ENCODE peak calls at places on chromosomes 4 and X, in seven cellular contexts. One of them, this sample, is unnamed.
A peak's percentile ranks its signal among the peaks of the same experiment; 100 is the strongest.

GRCh38 chr4:7797330-7797729 is 142.3 kb downstream of the AFAP1 start:
- DNase-seq in fibroblast of pulmonary artery: no peak
- DNase-seq in mesothelial cell of epicardium: no peak
- DNase-seq in transverse colon: no peak
- DNase-seq in H9: no peak
- DNase-seq in spleen: peak; percentile 32
- DNase-seq in cardiac fibroblast: no peak
- DNase-seq in this sample: no peak

GRCh38 chr4:94545296-94545695 is 93.6 kb downstream of the PDLIM5 start:
- DNase-seq in H9: no peak
- DNase-seq in transverse colon: no peak
- DNase-seq in spleen: no peak
- DNase-seq in mesothelial cell of epicardium: no peak
- DNase-seq in fibroblast of pulmonary artery: peak; percentile 83
- DNase-seq in cardiac fibroblast: peak; percentile 61
- DNase-seq in this sample: no peak

GRCh38 chr4:26863512-26863911 is 2.9 kb downstream of the STIM2 start:
- DNase-seq in mesothelial cell of epicardium: no peak
- DNase-seq in fibroblast of pulmonary artery: no peak
- DNase-seq in transverse colon: no peak
- DNase-seq in spleen: no peak
- DNase-seq in cardiac fibroblast: no peak
- DNase-seq in H9: no peak
- DNase-seq in this sample: no peak

GRCh38 chrX:48025561-48025960 is 18.8 kb downstream of the SPACA5 start:
- DNase-seq in fibroblast of pulmonary artery: peak; percentile 76
- DNase-seq in mesothelial cell of epicardium: no peak
- DNase-seq in transverse colon: peak; percentile 36
- DNase-seq in cardiac fibroblast: peak; percentile 79
- DNase-seq in H9: peak; percentile 48
- DNase-seq in spleen: no peak
- DNase-seq in this sample: peak; percentile 26

GRCh38 chrX:15619053-15619772 is 18.5 kb upstream of the ACE2 start:
- DNase-seq in cardiac fibroblast: no peak
- DNase-seq in transverse colon: peak; percentile 11
- DNase-seq in fibroblast of pulmonary artery: no peak
- DNase-seq in mesothelial cell of epicardium: no peak
- DNase-seq in spleen: no peak
- DNase-seq in H9: no peak
- DNase-seq in this sample: no peak

GRCh38 chrX:20382082-20382481 is 115.4 kb upstream of the RPS6KA3 start:
- DNase-seq in cardiac fibroblast: no peak
- DNase-seq in spleen: no peak
- DNase-seq in fibroblast of pulmonary artery: no peak
- DNase-seq in mesothelial cell of epicardium: no peak
- DNase-seq in transverse colon: no peak
- DNase-seq in H9: no peak
- DNase-seq in this sample: no peak

GRCh38 chr4:79673321-79673720 is 265.3 kb upstream of the GK2 start:
- DNase-seq in H9: no peak
- DNase-seq in fibroblast of pulmonary artery: no peak
- DNase-seq in mesothelial cell of epicardium: no peak
- DNase-seq in transverse colon: no peak
- DNase-seq in cardiac fibroblast: no peak
- DNase-seq in spleen: no peak
- DNase-seq in this sample: no peak

GRCh38 chr4:55435136-55435535 is 39.4 kb downstream of the TMEM165 start:
- DNase-seq in H9: no peak
- DNase-seq in mesothelial cell of epicardium: no peak
- DNase-seq in cardiac fibroblast: peak; percentile 64
- DNase-seq in fibroblast of pulmonary artery: peak; percentile 59
- DNase-seq in spleen: no peak
- DNase-seq in transverse colon: no peak
- DNase-seq in this sample: no peak

GRCh38 chr4:83771113-83771705 is 235.3 kb downstream of the GPAT3 start:
- DNase-seq in spleen: no peak
- DNase-seq in H9: peak; percentile 72
- DNase-seq in transverse colon: peak; percentile 7
- DNase-seq in mesothelial cell of epicardium: peak; percentile 54
- DNase-seq in fibroblast of pulmonary artery: peak; percentile 65
- DNase-seq in cardiac fibroblast: peak; percentile 59
- DNase-seq in this sample: peak; percentile 54

GRCh38 chr4:169398294-169398693 is 127.5 kb upstream of the SH3RF1 start:
- DNase-seq in mesothelial cell of epicardium: no peak
- DNase-seq in H9: no peak
- DNase-seq in transverse colon: no peak
- DNase-seq in fibroblast of pulmonary artery: peak; percentile 65
- DNase-seq in spleen: no peak
- DNase-seq in cardiac fibroblast: peak; percentile 63
- DNase-seq in this sample: no peak

GRCh38 chrX:68912113-68912980 is 83.5 kb downstream of the EFNB1 start:
- DNase-seq in fibroblast of pulmonary artery: no peak
- DNase-seq in spleen: no peak
- DNase-seq in cardiac fibroblast: no peak
- DNase-seq in transverse colon: no peak
- DNase-seq in H9: peak; percentile 59
- DNase-seq in mesothelial cell of epicardium: peak; percentile 48
- DNase-seq in this sample: peak; percentile 27

GRCh38 chr4:79227896-79228295 is 98.0 kb downstream of the NAA11 start:
- DNase-seq in spleen: no peak
- DNase-seq in transverse colon: no peak
- DNase-seq in H9: no peak
- DNase-seq in fibroblast of pulmonary artery: peak; percentile 60
- DNase-seq in cardiac fibroblast: peak; percentile 76
- DNase-seq in mesothelial cell of epicardium: no peak
- DNase-seq in this sample: no peak

GRCh38 chr4:6778435-6778834 is 4.1 kb upstream of the KIAA0232 start:
- DNase-seq in transverse colon: no peak
- DNase-seq in fibroblast of pulmonary artery: no peak
- DNase-seq in mesothelial cell of epicardium: no peak
- DNase-seq in cardiac fibroblast: no peak
- DNase-seq in H9: no peak
- DNase-seq in spleen: no peak
- DNase-seq in this sample: no peak

GRCh38 chr4:146637853-146638800 is 566 bp upstream of the POU4F2 start:
- DNase-seq in spleen: no peak
- DNase-seq in cardiac fibroblast: no peak
- DNase-seq in fibroblast of pulmonary artery: no peak
- DNase-seq in transverse colon: no peak
- DNase-seq in mesothelial cell of epicardium: no peak
- DNase-seq in H9: peak; percentile 57
- DNase-seq in this sample: peak; percentile 61

GRCh38 chr4:18844726-18845125 is 823.2 kb upstream of the LCORL start:
- DNase-seq in fibroblast of pulmonary artery: peak; percentile 18
- DNase-seq in cardiac fibroblast: no peak
- DNase-seq in H9: no peak
- DNase-seq in transverse colon: no peak
- DNase-seq in mesothelial cell of epicardium: no peak
- DNase-seq in spleen: no peak
- DNase-seq in this sample: no peak

GRCh38 chr4:95466791-95467190 is 82.0 kb downstream of the UNC5C start:
- DNase-seq in transverse colon: no peak
- DNase-seq in spleen: no peak
- DNase-seq in mesothelial cell of epicardium: no peak
- DNase-seq in fibroblast of pulmonary artery: no peak
- DNase-seq in cardiac fibroblast: no peak
- DNase-seq in H9: no peak
- DNase-seq in this sample: no peak

GRCh38 chrX:39772057-39772832 is 325.5 kb downstream of the BCOR start:
- DNase-seq in fibroblast of pulmonary artery: no peak
- DNase-seq in cardiac fibroblast: no peak
- DNase-seq in mesothelial cell of epicardium: no peak
- DNase-seq in spleen: peak; percentile 78
- DNase-seq in transverse colon: no peak
- DNase-seq in H9: peak; percentile 95
- DNase-seq in this sample: no peak

GRCh38 chrX:54171527-54171926 is 11.5 kb downstream of the FAM120C start:
- DNase-seq in transverse colon: no peak
- DNase-seq in spleen: no peak
- DNase-seq in mesothelial cell of epicardium: no peak
- DNase-seq in fibroblast of pulmonary artery: peak; percentile 53
- DNase-seq in H9: no peak
- DNase-seq in cardiac fibroblast: peak; percentile 63
- DNase-seq in this sample: no peak

GRCh38 chr4:177356191-177356590 is 46.5 kb downstream of the NEIL3 start:
- DNase-seq in spleen: no peak
- DNase-seq in cardiac fibroblast: no peak
- DNase-seq in fibroblast of pulmonary artery: no peak
- DNase-seq in transverse colon: no peak
- DNase-seq in H9: no peak
- DNase-seq in mesothelial cell of epicardium: no peak
- DNase-seq in this sample: no peak

GRCh38 chr4:175776217-175776616 is 35.8 kb downstream of the GPM6A start:
- DNase-seq in fibroblast of pulmonary artery: no peak
- DNase-seq in spleen: no peak
- DNase-seq in cardiac fibroblast: no peak
- DNase-seq in mesothelial cell of epicardium: no peak
- DNase-seq in H9: peak; percentile 73
- DNase-seq in transverse colon: no peak
- DNase-seq in this sample: peak; percentile 21

GRCh38 chr4:54276633-54277426 is 47.7 kb downstream of the PDGFRA start:
- DNase-seq in H9: peak; percentile 49
- DNase-seq in transverse colon: no peak
- DNase-seq in fibroblast of pulmonary artery: no peak
- DNase-seq in mesothelial cell of epicardium: no peak
- DNase-seq in cardiac fibroblast: no peak
- DNase-seq in spleen: no peak
- DNase-seq in this sample: peak; percentile 40

GRCh38 chr4:170978990-170979389 is 834.2 kb upstream of the GALNTL6 start:
- DNase-seq in transverse colon: no peak
- DNase-seq in cardiac fibroblast: no peak
- DNase-seq in spleen: no peak
- DNase-seq in H9: peak; percentile 33
- DNase-seq in fibroblast of pulmonary artery: no peak
- DNase-seq in mesothelial cell of epicardium: no peak
- DNase-seq in this sample: no peak

GRCh38 chrX:96715412-96715940 is 30.8 kb downstream of the DIAPH2 start:
- DNase-seq in fibroblast of pulmonary artery: peak; percentile 18
- DNase-seq in mesothelial cell of epicardium: no peak
- DNase-seq in cardiac fibroblast: peak; percentile 10
- DNase-seq in H9: no peak
- DNase-seq in spleen: no peak
- DNase-seq in transverse colon: no peak
- DNase-seq in this sample: no peak

GRCh38 chr4:95263391-95263790 is 285.4 kb downstream of the UNC5C start:
- DNase-seq in cardiac fibroblast: no peak
- DNase-seq in fibroblast of pulmonary artery: no peak
- DNase-seq in H9: no peak
- DNase-seq in transverse colon: no peak
- DNase-seq in spleen: no peak
- DNase-seq in mesothelial cell of epicardium: no peak
- DNase-seq in this sample: no peak

GRCh38 chr4:46441116-46441859 is 51.4 kb upstream of the GABRA2 start:
- DNase-seq in transverse colon: no peak
- DNase-seq in cardiac fibroblast: no peak
- DNase-seq in mesothelial cell of epicardium: no peak
- DNase-seq in fibroblast of pulmonary artery: peak; percentile 43
- DNase-seq in spleen: no peak
- DNase-seq in H9: no peak
- DNase-seq in this sample: no peak

GRCh38 chr4:81137446-81137845 is 77.6 kb downstream of the PRKG2 start:
- DNase-seq in cardiac fibroblast: peak; percentile 53
- DNase-seq in mesothelial cell of epicardium: no peak
- DNase-seq in H9: no peak
- DNase-seq in transverse colon: no peak
- DNase-seq in spleen: no peak
- DNase-seq in fibroblast of pulmonary artery: peak; percentile 43
- DNase-seq in this sample: no peak

GRCh38 chr4:120923201-120923522 is 636 bp upstream of the PRDM5 start:
- DNase-seq in cardiac fibroblast: no peak
- DNase-seq in spleen: no peak
- DNase-seq in transverse colon: no peak
- DNase-seq in H9: no peak
- DNase-seq in mesothelial cell of epicardium: no peak
- DNase-seq in fibroblast of pulmonary artery: no peak
- DNase-seq in this sample: no peak

GRCh38 chr4:160316036-160316435 is 1213.2 kb downstream of the RAPGEF2 start:
- DNase-seq in H9: no peak
- DNase-seq in spleen: no peak
- DNase-seq in fibroblast of pulmonary artery: no peak
- DNase-seq in cardiac fibroblast: no peak
- DNase-seq in mesothelial cell of epicardium: no peak
- DNase-seq in transverse colon: no peak
- DNase-seq in this sample: no peak

GRCh38 chr4:183163135-183163534 is 64.1 kb downstream of the WWC2 start:
- DNase-seq in cardiac fibroblast: no peak
- DNase-seq in transverse colon: no peak
- DNase-seq in fibroblast of pulmonary artery: no peak
- DNase-seq in mesothelial cell of epicardium: no peak
- DNase-seq in spleen: no peak
- DNase-seq in H9: no peak
- DNase-seq in this sample: no peak

DNA sequence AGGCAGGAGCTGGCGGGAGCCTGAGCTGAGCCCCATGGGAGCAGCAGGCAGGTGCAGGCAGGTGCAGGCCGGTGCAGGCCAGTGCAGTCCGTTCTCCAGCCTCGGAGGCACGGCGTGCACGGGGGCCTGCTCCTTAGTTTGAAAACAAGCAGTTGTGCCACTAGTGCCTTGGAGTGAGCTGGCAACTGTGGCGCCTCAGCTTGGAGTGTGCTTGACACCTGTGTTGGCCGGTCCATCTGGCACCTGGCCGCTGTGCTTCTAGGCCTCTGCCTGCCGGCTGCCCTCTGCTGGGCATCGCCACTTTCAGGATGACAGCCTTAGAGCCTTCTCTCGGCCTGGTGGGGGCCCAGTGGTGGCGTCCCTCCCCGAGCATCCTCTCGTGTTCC is 47.9 kb downstream of the RGS12 start:
- DNase-seq in H9: no peak
- DNase-seq in fibroblast of pulmonary artery: no peak
- DNase-seq in transverse colon: no peak
- DNase-seq in spleen: no peak
- DNase-seq in mesothelial cell of epicardium: no peak
- DNase-seq in cardiac fibroblast: no peak
- DNase-seq in this sample: no peak
- TF ChIP-seq CTCF in H9: peak; percentile 20
- TF ChIP-seq CTCF in fibroblast of pulmonary artery: no peak
- TF ChIP-seq CTCF in transverse colon: no peak
- TF ChIP-seq CTCF in spleen: no peak
- TF ChIP-seq CTCF in mesothelial cell of epicardium: no peak
- TF ChIP-seq CTCF in cardiac fibroblast: no peak
- TF ChIP-seq CTCF in this sample: no peak

GRCh38 chr4:87965501-87965975 is 10.0 kb upstream of the SPP1 start:
- DNase-seq in transverse colon: no peak
- DNase-seq in H9: peak; percentile 65
- DNase-seq in cardiac fibroblast: no peak
- DNase-seq in spleen: peak; percentile 75
- DNase-seq in mesothelial cell of epicardium: no peak
- DNase-seq in fibroblast of pulmonary artery: no peak
- DNase-seq in this sample: no peak
- TF ChIP-seq CTCF in transverse colon: no peak
- TF ChIP-seq CTCF in H9: peak; percentile 54
- TF ChIP-seq CTCF in cardiac fibroblast: no peak
- TF ChIP-seq CTCF in spleen: no peak
- TF ChIP-seq CTCF in mesothelial cell of epicardium: no peak
- TF ChIP-seq CTCF in fibroblast of pulmonary artery: no peak
- TF ChIP-seq CTCF in this sample: no peak

GRCh38 chrX:138756234-138756633 is 44.7 kb upstream of the FGF13 start:
- DNase-seq in transverse colon: no peak
- DNase-seq in cardiac fibroblast: peak; percentile 0
- DNase-seq in spleen: no peak
- DNase-seq in H9: peak; percentile 74
- DNase-seq in mesothelial cell of epicardium: peak; percentile 42
- DNase-seq in fibroblast of pulmonary artery: peak; percentile 3
- DNase-seq in this sample: peak; percentile 64
- TF ChIP-seq CTCF in transverse colon: no peak
- TF ChIP-seq CTCF in cardiac fibroblast: no peak
- TF ChIP-seq CTCF in spleen: peak; percentile 8
- TF ChIP-seq CTCF in H9: peak; percentile 68
- TF ChIP-seq CTCF in mesothelial cell of epicardium: no peak
- TF ChIP-seq CTCF in fibroblast of pulmonary artery: no peak
- TF ChIP-seq CTCF in this sample: no peak

GRCh38 chrX:12440245-12440644 is 302.0 kb downstream of the FRMPD4 start:
- DNase-seq in cardiac fibroblast: no peak
- DNase-seq in transverse colon: no peak
- DNase-seq in spleen: no peak
- DNase-seq in H9: peak; percentile 30
- DNase-seq in fibroblast of pulmonary artery: no peak
- DNase-seq in mesothelial cell of epicardium: no peak
- DNase-seq in this sample: no peak
- TF ChIP-seq CTCF in cardiac fibroblast: no peak
- TF ChIP-seq CTCF in transverse colon: no peak
- TF ChIP-seq CTCF in spleen: no peak
- TF ChIP-seq CTCF in H9: no peak
- TF ChIP-seq CTCF in fibroblast of pulmonary artery: no peak
- TF ChIP-seq CTCF in mesothelial cell of epicardium: no peak
- TF ChIP-seq CTCF in this sample: no peak